ENCODE peak calls at places on chromosomes 12 and 14, in five cellular contexts. H is lung, X is IMR-90, V is mesendoderm, Y is cardiac muscle cell. B is an unnamed sample. For H3K4me1, the result is how much of the 10 kb centered on the place peaks cover.

GRCh38 chr14:93713726-93714405 is 74.4 kb downstream of the PRIMA1 start:
- DNase-seq in Y (no peak), V (no peak), X (no peak), H (no peak), B (no peak)

GRCh38 chr12:101086490-101086889 is 123.5 kb downstream of the SLC5A8 start:
- DNase-seq in X (peak), Y (no peak), V (peak), H (no peak), B (no peak)

GRCh38 chr12:24820872-24821271 is 128.0 kb downstream of the BCAT1 start:
- DNase-seq in V (no peak), Y (no peak), X (peak), H (no peak), B (no peak)

GRCh38 chr12:58504539-58504938 is 415.8 kb downstream of the LRIG3 start:
- DNase-seq in V (no peak), Y (no peak), H (no peak), X (peak), B (no peak)

GRCh38 chr12:91331371-91331770 is 148.8 kb upstream of the DCN start:
- DNase-seq in Y (no peak), V (no peak), H (no peak), X (no peak), B (no peak)

GRCh38 chr12:90124914-90125313 is 416.3 kb upstream of the ATP2B1 start:
- DNase-seq in X (no peak), H (no peak), Y (no peak), V (no peak), B (no peak)

GRCh38 chr12:132238487-132239248 is 90.7 kb downstream of the GALNT9 start:
- DNase-seq in H (no peak), X (no peak), Y (no peak), V (peak), B (no peak)

GRCh38 chr14:61222388-61222787 is 58.8 kb downstream of the TMEM30B start:
- DNase-seq in H (no peak), V (no peak), X (no peak), Y (no peak), B (no peak)

GRCh38 chr14:65709576-65709975 is 297.0 kb downstream of the FUT8 start:
- DNase-seq in X (no peak), H (no peak), V (no peak), Y (no peak), B (no peak)

GRCh38 chr14:89217876-89218275 is 199.2 kb downstream of the FOXN3 start:
- DNase-seq in Y (no peak), H (no peak), X (no peak), V (no peak), B (no peak)

GRCh38 chr14:24924544-24924943 is 125.4 kb downstream of the STXBP6 start:
- DNase-seq in H (no peak), X (no peak), Y (no peak), V (no peak), B (no peak)

GRCh38 chr12:92080390-92081285 is 65.0 kb downstream of the BTG1 start:
- DNase-seq in X (peak), V (peak), H (no peak), Y (peak), B (no peak)

GRCh38 chr12:20450591-20450990 is 82.3 kb downstream of the PDE3A start:
- DNase-seq in X (no peak), H (no peak), V (no peak), Y (no peak), B (no peak)

GRCh38 chr12:121214171-121214777 is 4.3 kb downstream of the P2RX4 start:
- DNase-seq in X (peak), V (no peak), Y (no peak), H (no peak), B (no peak)

GRCh38 chr12:70553391-70553859 is 83.8 kb downstream of the PTPRB start:
- DNase-seq in H (no peak), Y (no peak), X (no peak), V (peak), B (no peak)

GRCh38 chr12:70535896-70536374 is 101.3 kb downstream of the PTPRB start:
- DNase-seq in X (no peak), V (peak), H (no peak), Y (no peak), B (no peak)

GRCh38 chr12:53065975-53066593 is 13.1 kb downstream of the SPRYD3 start:
- DNase-seq in X (peak), Y (peak), V (peak), H (peak), B (peak)

GRCh38 chr12:53068811-53069585 is 10.2 kb downstream of the SPRYD3 start:
- DNase-seq in V (no peak), H (no peak), Y (no peak), X (no peak), B (no peak)

GRCh38 chr12:53067993-53068770 is 11.0 kb downstream of the SPRYD3 start:
- DNase-seq in X (no peak), Y (no peak), H (no peak), V (no peak), B (no peak)

GRCh38 chr12:53066594-53066978 is 12.6 kb downstream of the SPRYD3 start:
- DNase-seq in H (no peak), Y (no peak), V (no peak), X (no peak), B (no peak)

GRCh38 chr12:53067074-53067992 is 11.9 kb downstream of the SPRYD3 start:
- DNase-seq in H (no peak), Y (no peak), V (no peak), X (no peak), B (no peak)
- H3K4me1 ChIP-seq in H (under half), Y (under half), V (under half), X (under half), B (under half)

DNA sequence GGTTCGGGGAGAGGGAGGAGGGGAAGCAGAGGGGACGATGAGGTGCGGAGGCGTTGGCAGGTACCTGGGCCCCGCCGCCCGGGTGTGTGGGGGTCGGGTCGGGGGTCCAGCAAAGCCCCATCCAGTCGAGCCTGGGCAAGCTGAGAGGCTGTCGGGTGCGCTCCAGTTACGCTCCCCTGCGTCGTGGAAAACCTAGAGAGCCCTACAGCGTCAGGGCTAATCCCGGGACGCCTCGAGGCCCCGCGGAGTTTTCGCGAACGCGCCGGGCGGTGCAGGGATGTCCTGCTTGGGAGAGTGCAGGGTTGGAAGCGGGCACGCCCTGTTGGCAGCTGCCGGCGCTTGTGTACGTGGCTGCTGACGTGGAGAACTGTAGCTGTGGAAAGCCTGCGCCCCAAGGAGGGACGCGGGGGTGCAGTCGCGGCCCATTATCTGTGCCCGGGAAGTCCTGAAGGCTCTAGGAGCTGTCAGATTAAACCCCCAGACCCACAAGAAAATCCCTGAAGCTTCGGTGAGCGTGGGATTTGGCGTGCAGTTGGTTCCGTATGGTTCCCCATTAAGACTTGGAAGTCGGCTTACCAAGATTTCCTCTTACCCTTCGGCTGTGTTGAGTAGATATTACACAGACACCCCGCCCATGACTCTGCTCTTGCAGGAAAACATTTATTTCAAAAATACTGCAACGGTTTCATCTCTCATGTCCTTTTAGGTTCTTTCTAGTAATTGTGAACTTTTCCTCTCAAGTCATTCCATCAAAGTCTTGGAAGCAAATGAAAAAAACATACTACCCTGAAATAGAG is 11.3 kb upstream of the SLC38A2 start:
- DNase-seq in X (peak), V (peak), H (peak), Y (peak), B (peak)
- H3K4me1 ChIP-seq in X (under half), V (under half), H (under half), Y (under half), B (under half)

DNA sequence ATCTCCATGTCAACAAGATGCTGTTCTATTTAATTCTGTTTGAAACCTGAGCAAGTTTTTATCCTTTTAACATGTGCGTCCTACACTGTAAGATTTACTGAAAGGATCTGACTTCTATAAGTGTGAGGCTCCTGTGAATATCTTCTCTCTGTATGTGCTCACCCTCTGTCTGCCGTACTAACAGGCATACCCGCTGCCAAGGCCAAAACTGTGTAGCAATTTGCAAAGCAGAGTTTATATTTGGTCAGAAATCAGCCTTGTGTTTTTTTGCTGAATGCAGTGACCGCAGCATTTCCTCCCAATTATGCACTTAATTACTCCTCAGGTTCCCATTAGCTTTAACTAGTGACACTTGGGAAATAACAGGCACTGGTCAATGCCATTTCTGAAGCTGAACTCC is 12.3 kb downstream of the CHST11 start:
- DNase-seq in V (no peak), Y (no peak), H (no peak), X (no peak), B (no peak)
- H3K4me1 ChIP-seq in V (under half), Y (under half), H (under half), X (under half), B (under half)

GRCh38 chr12:85947286-85947685 is 73.2 kb downstream of the NTS start:
- DNase-seq in V (no peak), Y (no peak), X (no peak), H (no peak), B (no peak)
- H3K4me1 ChIP-seq in V (under half), Y (under half), X (under half), H (under half), B (under half)

GRCh38 chr14:67263499-67264149 is 22.4 kb downstream of the PALS1 start:
- DNase-seq in V (no peak), Y (no peak), H (no peak), X (peak), B (no peak)

GRCh38 chr14:67267929-67268328 is 26.7 kb downstream of the PALS1 start:
- DNase-seq in V (no peak), X (no peak), H (no peak), Y (no peak), B (no peak)

GRCh38 chr14:67260965-67261364 is 19.7 kb downstream of the PALS1 start:
- DNase-seq in X (no peak), H (no peak), V (no peak), Y (no peak), B (no peak)

GRCh38 chr14:67268456-67269115 is 27.4 kb downstream of the PALS1 start:
- DNase-seq in V (peak), Y (peak), X (peak), H (no peak), B (no peak)

GRCh38 chr14:67265131-67265530 is 23.9 kb downstream of the PALS1 start:
- DNase-seq in X (peak), H (no peak), V (no peak), Y (no peak), B (no peak)
- H3K4me1 ChIP-seq in X (under half), H (under half), V (under half), Y (under half), B (under half)

DNA sequence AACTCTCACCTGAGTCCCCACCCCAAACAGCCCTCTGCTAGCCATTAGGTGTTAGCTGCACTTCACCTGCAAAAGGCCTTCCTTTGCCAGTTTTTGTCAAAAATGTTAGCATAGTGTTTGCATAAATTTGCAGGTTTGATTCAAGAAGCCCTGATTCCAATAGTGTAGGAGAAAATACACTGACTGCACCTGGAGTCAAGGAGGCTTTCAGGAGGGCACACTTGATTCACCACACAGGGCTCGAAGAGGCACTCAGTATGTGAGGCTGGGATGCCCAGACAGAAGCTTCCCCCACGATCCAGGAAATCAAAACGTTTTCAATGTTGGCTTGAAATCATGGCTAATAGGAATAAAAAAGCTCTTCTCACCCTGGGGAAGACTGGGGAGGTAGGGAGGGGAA is 40.5 kb upstream of the DDX11 start:
- DNase-seq in Y (no peak), H (no peak), X (no peak), V (no peak), B (no peak)
- H3K4me1 ChIP-seq in Y (under half), H (under half), X (under half), V (under half), B (under half)